ENCODE peak calls at places on chromosomes 16 and 17, in six cellular contexts. A, G, X, T, K and U are unnamed samples.

GRCh38 chr16:46638947-46639925 is 18.1 kb upstream of the SHCBP1 start:
- DNase-seq in K (no peak), X (no peak), G (no peak), T (no peak), A (no peak), U (no peak)

GRCh38 chr16:17571499-17572093 is 100.8 kb upstream of the XYLT1 start:
- DNase-seq in T (no peak), A (no peak), G (no peak), X (no peak), K (no peak), U (no peak)

GRCh38 chr17:9226794-9227135 is 205.5 kb downstream of the NTN1 start:
- DNase-seq in X (no peak), G (no peak), T (peak), K (no peak), A (no peak), U (no peak)

GRCh38 chr17:83201206-83202001 is 122.0 kb downstream of the METRNL start:
- DNase-seq in T (no peak), G (no peak), K (no peak), A (no peak), X (peak), U (no peak)

GRCh38 chr17:59752446-59752845 is 45.0 kb downstream of the VMP1 start:
- DNase-seq in K (no peak), G (no peak), T (no peak), A (no peak), X (no peak), U (no peak)

GRCh38 chr16:10679921-10680320 is 14.8 kb downstream of the TEKT5 start:
- DNase-seq in T (no peak), K (no peak), A (no peak), X (no peak), G (no peak), U (no peak)

GRCh38 chr17:79955961-79956735 is 79.5 kb downstream of the TBC1D16 start:
- DNase-seq in A (peak), G (no peak), K (no peak), T (no peak), X (peak), U (no peak)

GRCh38 chr17:82449136-82449882 is 1.2 kb downstream of the CYBC1 start:
- DNase-seq in X (peak), T (peak), A (peak), G (peak), K (peak), U (no peak)

GRCh38 chr17:69761767-69762321 is 313.2 kb upstream of the KCNJ16 start:
- DNase-seq in X (no peak), A (no peak), G (no peak), T (no peak), K (no peak), U (no peak)

GRCh38 chr17:76539631-76540271 is at the start of gene PRCD:
- DNase-seq in K (peak), A (no peak), G (no peak), X (no peak), T (peak), U (no peak)

GRCh38 chr16:77816293-77816692 is 27.9 kb downstream of the VAT1L start:
- DNase-seq in G (no peak), K (no peak), A (no peak), X (no peak), T (no peak), U (no peak)

GRCh38 chr17:75850928-75851692 is 4.0 kb downstream of the WBP2 start:
- DNase-seq in G (no peak), K (no peak), T (no peak), X (peak), A (no peak), U (peak)

GRCh38 chr16:29141586-29142324 is 156.9 kb downstream of the LAT start:
- DNase-seq in K (no peak), T (peak), G (no peak), A (peak), X (no peak), U (no peak)

GRCh38 chr17:57294629-57295501 is 38.5 kb downstream of the MSI2 start:
- DNase-seq in X (peak), G (no peak), T (no peak), K (no peak), A (no peak), U (no peak)

GRCh38 chr16:26005336-26005735 is 313.6 kb downstream of the HS3ST4 start:
- DNase-seq in A (no peak), X (no peak), G (no peak), T (no peak), K (no peak), U (no peak)

GRCh38 chr16:10616744-10617640 is 36.6 kb upstream of the EMP2 start:
- DNase-seq in X (peak), A (peak), G (no peak), T (no peak), K (peak), U (no peak)

GRCh38 chr17:75720656-75721462 is at the start of gene ITGB4:
- DNase-seq in T (peak), G (no peak), X (no peak), K (peak), A (peak), U (no peak)

GRCh38 chr17:58412910-58413630 is 4.3 kb downstream of the RNF43 start:
- DNase-seq in G (no peak), T (no peak), X (no peak), K (no peak), A (no peak), U (no peak)

GRCh38 chr16:22216191-22216831 is 10.2 kb downstream of the EEF2K start:
- DNase-seq in G (no peak), A (no peak), T (no peak), X (no peak), K (no peak), U (no peak)

GRCh38 chr16:4410335-4411075 is 5.9 kb downstream of the CORO7 start:
- DNase-seq in T (no peak), X (peak), G (no peak), K (no peak), A (peak), U (peak)

GRCh38 chr17:44354582-44355309 is 8.9 kb downstream of the FAM171A2 start:
- DNase-seq in G (no peak), K (peak), T (peak), A (no peak), X (peak), U (no peak)

GRCh38 chr17:37787055-37787720 is 42.3 kb upstream of the HNF1B start:
- DNase-seq in T (no peak), G (no peak), X (peak), K (no peak), A (no peak), U (peak)

GRCh38 chr17:64641499-64641898 is 20.6 kb downstream of the SMURF2 start:
- DNase-seq in X (peak), T (no peak), A (no peak), G (no peak), K (no peak), U (no peak)

GRCh38 chr16:64440421-64440831 is 681.4 kb downstream of the CDH11 start:
- DNase-seq in G (no peak), T (no peak), K (no peak), A (no peak), X (peak), U (no peak)

GRCh38 chr16:14628806-14629611 is 1.1 kb downstream of the PARN start:
- DNase-seq in T (no peak), G (no peak), X (peak), K (no peak), A (no peak), U (no peak)

GRCh38 chr17:41377546-41377945 is 4.6 kb downstream of the KRT34 start:
- DNase-seq in A (no peak), X (no peak), G (no peak), K (no peak), T (no peak), U (no peak)

GRCh38 chr17:3892095-3892998 is 506 bp downstream of the CAMKK1 start:
- DNase-seq in X (peak), T (peak), G (peak), A (peak), K (peak), U (peak)

GRCh38 chr16:17977260-17977659 is 359.3 kb downstream of the NPIPA8 start:
- DNase-seq in T (no peak), G (no peak), A (no peak), K (no peak), X (no peak), U (no peak)

GRCh38 chr17:74431568-74432483 is at the start of gene GPRC5C:
- DNase-seq in K (peak), T (peak), A (peak), X (peak), G (no peak), U (peak)

GRCh38 chr16:89733322-89733721 is 12.0 kb downstream of the ZNF276 start:
- DNase-seq in A (no peak), X (no peak), T (no peak), K (no peak), G (no peak), U (no peak)

GRCh38 chr17:75945202-75945601 is 4.4 kb upstream of the FBF1 start:
- DNase-seq in K (no peak), T (no peak), X (no peak), G (no peak), A (no peak), U (no peak)

GRCh38 chr17:55731586-55732250 is 9.1 kb upstream of the TMEM100 start:
- DNase-seq in T (no peak), X (peak), A (peak), G (no peak), K (peak), U (no peak)

GRCh38 chr17:57861737-57862409 is 12.0 kb upstream of the MRPS23 start:
- DNase-seq in G (no peak), K (peak), A (peak), X (peak), T (peak), U (no peak)

GRCh38 chr16:84036982-84037425 is 5.6 kb downstream of the SLC38A8 start:
- DNase-seq in X (no peak), T (no peak), A (no peak), K (no peak), G (no peak), U (no peak)

GRCh38 chr17:1590031-1590746 is 27.6 kb upstream of the PITPNA start:
- DNase-seq in T (no peak), G (no peak), K (no peak), A (no peak), X (peak), U (no peak)

GRCh38 chr17:17812211-17813054 is 24.4 kb downstream of the SREBF1 start:
- DNase-seq in K (peak), X (peak), T (peak), A (peak), G (no peak), U (peak)

DNA sequence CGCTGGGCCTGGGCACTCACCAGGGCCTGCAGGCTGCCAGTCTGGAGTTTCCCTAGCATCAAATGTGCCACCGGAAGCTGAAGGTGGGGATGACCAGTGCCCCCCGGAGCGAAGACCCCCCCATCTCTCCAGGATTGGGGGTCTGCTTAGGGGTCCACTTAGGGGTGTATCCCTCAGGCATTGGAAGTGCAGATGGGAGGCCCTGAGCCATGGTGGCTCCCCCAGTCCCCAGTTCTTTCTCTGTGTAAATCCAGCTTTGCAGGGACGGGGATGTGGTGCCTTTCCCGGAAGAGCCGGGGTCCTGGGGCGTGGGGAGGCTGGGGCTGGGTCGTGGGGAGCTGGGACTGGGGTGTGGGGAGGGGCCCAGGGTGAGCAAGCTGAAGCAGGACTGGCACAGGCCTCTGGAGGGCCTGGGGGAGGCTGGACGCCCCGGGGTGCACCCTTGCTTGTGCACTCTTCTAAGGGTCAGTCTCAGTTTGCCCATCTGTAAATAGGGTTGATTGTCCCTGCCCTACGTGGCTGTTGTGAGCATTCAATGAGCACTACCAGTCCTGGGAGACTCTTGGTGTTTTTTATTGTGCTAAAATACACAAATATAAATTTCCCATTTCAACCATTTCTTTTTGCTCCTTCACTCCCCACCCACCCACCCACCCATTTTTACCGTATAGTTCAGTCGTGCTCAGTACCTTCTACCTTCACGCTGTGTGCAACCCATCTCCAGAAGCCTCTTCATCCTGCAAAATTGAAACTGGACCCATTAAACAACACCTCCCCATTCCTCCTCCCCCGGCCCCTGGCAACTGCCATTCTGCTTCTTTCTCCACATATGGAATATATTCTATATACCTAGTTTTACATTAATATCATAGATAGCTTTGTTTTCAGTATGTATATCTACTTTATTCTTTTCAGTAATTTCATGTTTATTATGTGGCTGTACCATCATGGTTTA is 7.7 kb upstream of the TBC1D3B start:
- DNase-seq in K (no peak), G (no peak), A (no peak), X (no peak), T (peak), U (no peak)
- H3K27ac ChIP-seq in K (no peak), G (peak), A (peak), X (peak), T (peak), U (no peak)

DNA sequence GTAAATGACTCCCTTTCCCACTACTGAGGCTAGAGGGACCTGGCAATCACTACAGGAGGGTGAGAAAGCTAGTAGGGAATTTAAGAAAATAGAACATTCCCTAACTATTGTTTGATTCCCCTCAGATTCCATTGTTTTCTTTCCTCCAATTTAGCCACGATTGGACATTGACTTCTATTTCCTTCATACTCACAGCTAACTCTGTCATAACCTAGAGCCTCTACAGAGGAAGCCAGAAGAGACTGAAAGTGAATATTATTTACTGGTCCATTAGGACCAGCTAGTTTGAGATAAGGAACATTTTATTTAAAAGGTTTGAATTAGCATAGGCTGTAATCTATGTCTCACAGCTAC is 14.9 kb downstream of the SNF8 start:
- DNase-seq in X (no peak), G (no peak), A (no peak), K (no peak), T (no peak), U (no peak)
- H3K27ac ChIP-seq in X (peak), G (no peak), A (no peak), K (peak), T (no peak), U (no peak)

GRCh38 chr16:68737046-68737729 is at the start of gene CDH1:
- DNase-seq in A (peak), X (no peak), K (peak), T (peak), G (no peak), U (no peak)
- H3K27ac ChIP-seq in A (no peak), X (no peak), K (no peak), T (no peak), G (peak), U (peak)

GRCh38 chr16:67928561-67929364 is 2.9 kb downstream of the CTRL start:
- DNase-seq in G (no peak), X (peak), K (peak), T (peak), A (peak), U (peak)

GRCh38 chr16:67924140-67924906 is 7.3 kb downstream of the CTRL start:
- DNase-seq in G (no peak), X (no peak), K (no peak), T (no peak), A (no peak), U (no peak)

GRCh38 chr16:67927131-67927941 is 4.3 kb downstream of the CTRL start:
- DNase-seq in T (no peak), X (no peak), K (no peak), G (no peak), A (no peak), U (no peak)

GRCh38 chr16:67928147-67928546 is 3.5 kb downstream of the CTRL start:
- DNase-seq in G (no peak), T (peak), A (no peak), X (no peak), K (no peak), U (no peak)

GRCh38 chr16:67926181-67926742 is 5.4 kb downstream of the CTRL start:
- DNase-seq in G (no peak), T (peak), X (no peak), K (no peak), A (no peak), U (peak)
- H3K27ac ChIP-seq in G (no peak), T (peak), X (peak), K (no peak), A (no peak), U (peak)

DNA sequence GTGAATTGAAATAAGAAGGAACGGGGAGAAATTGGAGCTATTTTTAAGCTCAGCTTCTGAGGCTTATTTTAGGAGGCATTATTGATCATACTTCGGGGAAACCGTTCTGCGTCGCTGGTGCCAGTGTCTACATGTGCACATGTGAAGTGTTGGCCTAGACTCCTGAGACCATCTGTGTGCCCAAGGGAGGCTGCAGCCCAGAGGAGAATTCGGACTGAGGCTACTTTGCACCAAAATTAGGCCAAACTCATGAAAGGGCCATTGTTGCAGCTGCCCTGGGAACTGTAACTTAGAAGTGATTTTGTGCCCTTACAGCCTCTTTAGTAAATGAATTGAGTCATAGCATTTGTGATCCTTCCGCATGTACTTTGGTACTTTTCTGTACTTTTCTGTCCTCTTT is 102.0 kb upstream of the NOL11 start:
- DNase-seq in G (no peak), X (no peak), A (no peak), T (no peak), K (no peak), U (no peak)
- H3K27ac ChIP-seq in G (no peak), X (no peak), A (no peak), T (no peak), K (no peak), U (peak)

DNA sequence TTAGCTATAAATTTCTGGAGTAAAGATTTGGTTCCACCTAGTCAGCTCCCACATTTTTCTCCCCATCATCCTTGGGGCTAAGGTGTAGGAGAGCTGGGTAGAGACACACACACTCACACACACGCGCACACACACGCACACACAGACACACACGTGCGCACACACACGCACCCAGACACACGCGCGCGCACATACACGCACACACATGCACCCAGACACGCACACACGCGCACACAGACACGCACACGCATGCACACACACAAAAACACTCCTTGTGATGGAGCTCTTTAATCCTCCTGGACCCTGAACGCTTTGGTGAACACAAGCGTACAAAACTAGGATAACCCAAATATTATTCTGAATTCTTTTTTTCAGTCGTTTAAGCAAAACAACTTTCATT is 253.6 kb downstream of the C16orf95 start:
- DNase-seq in X (no peak), G (no peak), A (no peak), K (no peak), T (no peak), U (no peak)
- H3K27ac ChIP-seq in X (no peak), G (no peak), A (no peak), K (no peak), T (no peak), U (no peak)

GRCh38 chr17:33962857-33963655 is 292.0 kb upstream of the CCL2 start:
- DNase-seq in A (no peak), K (no peak), X (no peak), T (no peak), G (no peak), U (no peak)

GRCh38 chr17:33966410-33967063 is 288.5 kb upstream of the CCL2 start:
- DNase-seq in T (no peak), A (no peak), G (no peak), X (no peak), K (no peak), U (no peak)

GRCh38 chr17:33968350-33969044 is 286.6 kb upstream of the CCL2 start:
- DNase-seq in X (no peak), G (no peak), K (no peak), T (no peak), A (no peak), U (no peak)

GRCh38 chr17:33967608-33968349 is 287.3 kb upstream of the CCL2 start:
- DNase-seq in T (no peak), X (no peak), G (no peak), A (no peak), K (no peak), U (no peak)

GRCh38 chr17:33964344-33964979 is 290.6 kb upstream of the CCL2 start:
- DNase-seq in A (no peak), T (no peak), G (no peak), X (no peak), K (no peak), U (no peak)
- H3K27ac ChIP-seq in A (no peak), T (peak), G (peak), X (no peak), K (no peak), U (no peak)

GRCh38 chr17:68463211-68463990 is 6.1 kb upstream of the WIPI1 start:
- DNase-seq in T (no peak), A (no peak), K (no peak), X (no peak), G (no peak), U (no peak)

GRCh38 chr17:68468334-68468733 is 11.0 kb upstream of the WIPI1 start:
- DNase-seq in T (no peak), X (no peak), K (no peak), A (no peak), G (no peak), U (no peak)

GRCh38 chr17:68470959-68471358 is 13.7 kb upstream of the WIPI1 start:
- DNase-seq in A (no peak), T (no peak), X (no peak), K (no peak), G (no peak), U (no peak)

DNA sequence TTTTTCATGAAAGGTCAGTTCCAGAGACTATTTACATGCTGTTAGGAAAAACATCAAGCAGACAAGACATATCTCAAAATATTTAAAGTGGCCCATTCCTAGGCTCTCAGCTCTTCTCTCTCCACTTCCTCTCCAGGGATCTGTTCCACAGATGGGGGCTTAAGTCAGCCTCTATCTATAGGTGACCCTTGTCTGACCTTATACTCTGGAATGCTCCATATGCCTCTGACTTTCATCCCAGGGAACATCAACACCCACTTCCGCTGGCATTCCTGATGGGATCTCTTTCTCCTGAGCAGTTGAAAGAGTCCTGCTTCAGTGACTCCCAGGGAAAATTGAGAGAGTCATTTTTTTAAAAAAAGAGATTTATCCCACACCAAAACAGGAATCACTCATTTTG is 11.5 kb upstream of the WIPI1 start:
- DNase-seq in G (no peak), K (no peak), T (no peak), A (no peak), X (no peak), U (no peak)
- H3K27ac ChIP-seq in G (no peak), K (no peak), T (no peak), A (no peak), X (no peak), U (no peak)